ENCODE peak calls at places on chromosomes 5 and 9, in eight cellular contexts. J is left ventricle myocardium inferior; Q is effector memory CD4-positive, alpha-beta T cell; C is heart right ventricle; F is H7; D is iPS DF 6.9; U is neuronal stem cell; W is cardiac muscle cell. N is an unnamed sample. For H3K36me3, the result is how much of the 10 kb centered on the place peaks cover.

GRCh38 chr9:70840266-70840665 is 281.2 kb downstream of the TRPM3 start:
- DNase-seq in D (no peak), U (no peak), F (no peak), C (no peak), J (no peak), W (no peak), Q (no peak), N (no peak)

GRCh38 chr9:96186601-96187011 is 115.4 kb downstream of the HSD17B3 start:
- DNase-seq in J (no peak), C (no peak), U (peak), D (no peak), W (peak), F (peak), Q (no peak), N (no peak)

GRCh38 chr9:134167530-134167931 is 3.2 kb upstream of the RNU6ATAC start:
- DNase-seq in F (no peak), W (no peak), Q (no peak), D (no peak), J (no peak), U (no peak), C (no peak), N (no peak)

GRCh38 chr5:180381428-180381827 is 28.3 kb upstream of the GFPT2 start:
- DNase-seq in J (no peak), U (no peak), F (no peak), Q (no peak), C (no peak), D (no peak), W (no peak), N (no peak)

GRCh38 chr9:114791736-114792135 is 14.1 kb downstream of the TNFSF15 start:
- DNase-seq in F (no peak), W (no peak), C (no peak), U (no peak), Q (no peak), D (no peak), J (no peak), N (no peak)

GRCh38 chr5:173794901-173795416 is 93.2 kb upstream of the CPEB4 start:
- DNase-seq in Q (no peak), W (no peak), D (no peak), U (no peak), J (no peak), F (no peak), C (no peak), N (peak)

GRCh38 chr5:78638423-78638822 is 10.1 kb downstream of the LHFPL2 start:
- DNase-seq in U (peak), C (peak), D (no peak), Q (no peak), F (no peak), J (peak), W (peak), N (peak)

GRCh38 chr5:31935702-31936347 is 238.3 kb downstream of the GOLPH3 start:
- DNase-seq in Q (no peak), D (no peak), F (no peak), U (no peak), J (no peak), C (no peak), W (peak), N (no peak)

GRCh38 chr5:150567031-150567680 is 59.2 kb downstream of the NDST1 start:
- DNase-seq in J (no peak), Q (no peak), C (no peak), U (no peak), W (peak), D (no peak), F (no peak), N (no peak)

GRCh38 chr9:97703437-97704326 is 6.5 kb upstream of the XPA start:
- DNase-seq in U (no peak), W (peak), Q (no peak), F (no peak), J (no peak), D (no peak), C (no peak), N (no peak)

GRCh38 chr5:28766565-28767158 is 1728.3 kb upstream of the CDH9 start:
- DNase-seq in F (peak), U (peak), D (no peak), C (no peak), W (peak), Q (no peak), J (no peak), N (no peak)

DNA sequence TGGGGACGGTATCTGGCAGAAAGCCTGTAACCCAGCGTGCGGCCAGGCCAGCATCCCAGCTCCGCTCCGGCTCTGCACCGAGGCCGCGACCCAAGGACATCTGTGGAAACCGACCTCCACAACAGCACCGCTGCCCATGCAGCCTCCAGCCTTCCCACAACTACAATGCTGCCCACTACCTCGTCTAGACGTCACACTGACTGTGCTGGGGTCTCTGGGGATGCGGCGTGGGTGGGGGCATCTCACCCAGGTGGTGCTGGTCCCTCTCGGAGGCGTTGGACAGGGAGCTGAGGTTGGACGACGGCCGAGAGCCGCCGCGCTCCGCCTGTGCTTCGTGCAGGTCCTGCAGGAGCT is 14.4 kb upstream of the ZDHHC11 start:
- DNase-seq in U (no peak), J (no peak), C (no peak), W (no peak), D (no peak), Q (no peak), F (no peak), N (no peak)
- H3K36me3 ChIP-seq in U (half or more), J (half or more), C (under half), W (under half), D (under half), Q (half or more), F (under half), N (half or more)

DNA sequence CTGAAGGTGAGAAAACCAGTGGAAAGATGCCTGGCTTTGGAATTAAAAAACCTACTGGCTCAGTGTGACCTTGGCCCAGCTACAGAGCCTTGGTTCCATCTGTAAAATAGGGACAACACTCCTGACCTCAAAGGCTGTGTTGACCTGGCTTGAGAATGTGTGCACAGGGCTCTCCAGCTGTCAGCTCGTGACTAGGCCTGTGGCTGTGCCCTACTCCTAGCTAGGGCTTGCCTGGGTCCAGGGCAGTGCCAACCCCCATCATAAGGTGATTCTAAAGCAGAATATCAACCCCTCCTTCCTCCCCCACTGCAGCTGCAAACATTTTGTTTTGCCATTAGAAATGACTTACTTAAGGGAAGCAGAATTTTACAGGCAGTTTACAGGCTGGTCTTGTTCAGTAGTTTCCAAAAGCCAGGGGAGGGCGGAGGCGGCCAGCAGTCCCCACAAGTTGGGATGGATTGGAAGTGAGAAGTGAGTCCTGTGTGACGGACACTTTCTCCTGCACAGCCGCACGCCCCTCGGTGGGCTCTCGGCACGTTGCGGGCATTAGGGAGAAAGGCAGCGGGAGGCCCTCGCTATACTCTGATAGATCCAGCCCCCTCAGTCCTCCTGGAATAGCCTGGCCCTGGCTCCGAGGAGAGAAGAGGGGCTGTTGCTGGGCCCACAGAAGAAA is 7.2 kb downstream of the PITX1 start:
- DNase-seq in F (no peak), D (no peak), C (no peak), U (no peak), W (no peak), J (peak), Q (no peak), N (no peak)
- H3K4me3 ChIP-seq in F (no peak), D (no peak), C (no peak), U (no peak), W (no peak), J (no peak), Q (no peak), N (no peak)

GRCh38 chr5:87403409-87403808 is 9.3 kb downstream of the CCNH start:
- DNase-seq in Q (no peak), C (no peak), U (no peak), J (no peak), F (no peak), W (no peak), D (no peak), N (no peak)

GRCh38 chr5:87401626-87402025 is 11.1 kb downstream of the CCNH start:
- DNase-seq in Q (no peak), F (no peak), J (no peak), C (no peak), U (no peak), W (no peak), D (no peak), N (no peak)

GRCh38 chr5:87399720-87400119 is 13.0 kb downstream of the CCNH start:
- DNase-seq in W (no peak), F (no peak), D (no peak), C (no peak), Q (no peak), U (no peak), J (no peak), N (no peak)

GRCh38 chr5:87398981-87399616 is 13.6 kb downstream of the CCNH start:
- DNase-seq in J (no peak), W (no peak), C (no peak), F (no peak), D (no peak), Q (no peak), U (no peak), N (no peak)

DNA sequence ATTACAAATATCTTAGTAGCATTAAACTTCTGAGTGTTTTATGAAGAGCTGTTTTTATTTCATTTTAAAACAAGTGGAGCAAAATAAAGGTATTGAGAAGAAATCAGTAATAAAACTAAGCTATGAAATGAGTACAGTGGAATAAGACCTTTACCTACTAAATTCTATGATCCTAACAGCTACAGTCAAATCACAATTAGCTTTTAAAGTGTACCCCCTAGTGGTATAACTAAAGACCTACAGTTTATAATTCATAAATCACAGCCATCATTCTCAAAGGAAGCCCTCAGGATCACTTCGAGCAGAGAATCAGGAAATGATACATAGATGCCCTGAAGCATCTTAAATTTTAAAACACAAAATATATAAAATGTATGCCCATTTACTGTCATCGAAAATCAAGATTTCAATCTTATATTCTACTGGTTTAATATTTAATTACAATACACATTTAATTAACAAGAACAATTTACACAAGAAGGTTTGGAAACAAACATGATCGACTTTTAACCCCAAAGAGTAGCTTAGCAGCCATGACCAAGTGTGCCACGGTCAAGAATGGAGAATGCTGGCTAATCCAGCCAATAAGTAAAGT is 12.3 kb downstream of the CCNH start:
- DNase-seq in F (no peak), C (no peak), D (no peak), Q (no peak), J (no peak), U (no peak), W (peak), N (no peak)
- H3K36me3 ChIP-seq in F (under half), C (under half), D (under half), Q (half or more), J (half or more), U (under half), W (half or more), N (half or more)

DNA sequence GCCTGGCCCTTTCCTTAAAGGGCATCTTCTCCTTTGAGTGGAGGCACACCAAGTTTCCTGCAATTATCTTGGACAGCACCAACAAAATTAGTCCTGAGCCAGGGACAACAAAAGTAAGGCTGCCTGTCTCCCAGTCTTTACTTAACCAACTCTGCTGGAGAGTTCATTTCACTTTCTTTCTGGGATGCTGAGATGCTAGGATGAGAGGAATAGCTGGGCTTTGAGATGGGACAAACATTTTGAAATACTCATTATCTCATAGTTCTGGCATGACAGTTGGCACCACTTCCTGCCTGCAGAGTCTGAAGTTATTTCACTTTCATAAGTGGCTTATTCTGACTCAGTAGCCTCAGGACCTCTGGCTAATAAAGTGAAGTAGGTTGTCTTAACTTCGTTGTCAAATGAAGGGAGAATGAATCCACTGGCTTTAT is 157.0 kb downstream of the C9orf152 start:
- DNase-seq in J (no peak), C (no peak), W (peak), F (no peak), D (no peak), Q (no peak), U (no peak), N (peak)
- H3K4me3 ChIP-seq in J (peak), C (peak), W (no peak), F (no peak), D (no peak), Q (no peak), U (peak), N (peak)

DNA sequence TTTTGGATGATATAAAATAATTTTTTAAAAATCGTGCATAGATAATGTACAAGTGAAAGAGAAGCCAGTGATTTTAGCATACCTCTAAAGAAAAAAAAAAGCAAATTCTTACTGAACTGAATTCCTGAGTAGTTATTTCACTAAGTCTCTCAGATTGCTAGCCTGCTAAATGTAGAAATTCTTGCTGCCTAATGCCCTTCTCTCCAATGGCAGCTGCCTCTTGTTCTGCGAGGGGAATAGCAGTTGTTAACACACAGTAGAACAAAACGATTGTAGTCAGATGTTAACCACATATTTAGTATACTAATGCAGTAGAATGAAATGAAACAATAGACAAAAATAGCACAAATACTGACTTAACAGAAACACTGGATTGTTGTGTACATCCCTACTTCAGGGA is 26.8 kb downstream of the SMAD5 start:
- DNase-seq in C (no peak), J (no peak), F (no peak), D (no peak), Q (no peak), U (no peak), W (peak), N (no peak)
- H3K36me3 ChIP-seq in C (under half), J (half or more), F (under half), D (under half), Q (under half), U (under half), W (under half), N (under half)

GRCh38 chr9:21804336-21804735 is 1.9 kb downstream of the MTAP start:
- DNase-seq in F (no peak), Q (no peak), D (no peak), W (no peak), J (no peak), U (no peak), C (no peak), N (no peak)

GRCh38 chr9:21801683-21802417 is 586 bp upstream of the MTAP start:
- DNase-seq in U (peak), J (peak), D (no peak), C (peak), W (peak), F (peak), Q (no peak), N (peak)

GRCh38 chr9:21803674-21804048 is 1.2 kb downstream of the MTAP start:
- DNase-seq in U (no peak), F (no peak), C (no peak), J (no peak), D (no peak), Q (no peak), W (peak), N (no peak)

GRCh38 chr9:21802418-21803000 is at the start of gene MTAP:
- DNase-seq in F (peak), D (peak), Q (peak), C (peak), J (peak), U (peak), W (peak), N (peak)

GRCh38 chr9:21800931-21801682 is 1.3 kb upstream of the MTAP start:
- DNase-seq in W (no peak), C (no peak), J (no peak), D (no peak), Q (no peak), U (no peak), F (no peak), N (no peak)
- H3K4me3 ChIP-seq in W (peak), C (peak), J (peak), D (peak), Q (peak), U (peak), F (no peak), N (peak)

GRCh38 chr5:91436241-91436640 is 53.1 kb upstream of the ARRDC3 start:
- DNase-seq in J (no peak), F (no peak), Q (no peak), U (no peak), C (no peak), D (no peak), W (no peak), N (no peak)
- H3K36me3 ChIP-seq in J (under half), F (under half), Q (under half), U (under half), C (under half), D (under half), W (under half), N (under half)

DNA sequence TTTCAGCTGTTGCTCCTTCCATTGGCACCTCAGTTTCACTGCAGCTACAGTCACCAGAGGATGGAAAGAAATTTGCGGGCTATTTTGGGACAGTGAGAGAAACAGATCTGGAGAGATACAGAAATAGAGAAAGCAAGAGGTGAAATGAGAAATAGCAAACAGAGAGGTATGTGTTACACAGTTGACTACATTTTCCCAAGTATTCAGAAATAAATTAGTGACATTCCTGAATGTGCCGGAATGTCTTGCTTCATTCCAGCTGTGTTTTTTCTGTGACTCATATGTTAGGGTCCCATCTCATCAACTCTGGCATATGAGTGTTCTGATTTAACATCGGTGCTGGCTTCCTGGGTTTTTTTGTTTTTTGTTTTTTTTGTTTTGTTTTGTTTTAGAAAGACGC is 63.8 kb upstream of the ZNF462 start:
- DNase-seq in W (peak), F (no peak), U (no peak), C (no peak), J (no peak), Q (no peak), D (peak), N (no peak)
- H3K4me3 ChIP-seq in W (no peak), F (no peak), U (no peak), C (no peak), J (no peak), Q (no peak), D (no peak), N (no peak)

DNA sequence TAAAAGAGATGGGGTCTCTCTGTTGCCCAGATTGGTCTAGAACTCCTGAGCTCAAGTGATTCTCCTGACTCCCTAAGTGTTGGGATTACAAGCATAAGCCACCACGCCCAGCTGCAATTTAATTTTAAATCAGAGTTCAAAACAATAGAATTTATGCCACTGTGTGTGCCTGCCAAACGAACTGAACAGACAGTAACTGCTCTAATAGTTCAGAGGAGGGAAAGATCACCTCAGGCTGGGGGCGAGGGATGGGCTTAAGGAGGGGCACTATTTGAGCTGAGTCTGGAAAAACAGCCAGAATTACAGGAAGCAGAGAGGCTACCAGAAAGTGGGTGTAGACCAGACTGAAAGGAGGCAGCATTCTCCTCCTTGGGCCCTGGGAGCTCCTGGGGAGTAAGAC is 12.2 kb downstream of the NOL6 start:
- DNase-seq in F (no peak), C (no peak), J (no peak), Q (no peak), U (no peak), D (no peak), W (no peak), N (no peak)
- H3K36me3 ChIP-seq in F (under half), C (under half), J (half or more), Q (half or more), U (under half), D (under half), W (under half), N (half or more)